ENCODE peak calls at places on chromosome 16, in ten cellular contexts. G is GM03348; C is stimulated activated CD4-positive, alpha-beta T cell treated with anti-CD3 and anti-CD28 coated beads, Interleukin-1b, Interleukin-23, amount 100 ng/mL, for 1 hour; F is prostate gland; M is GM12865; W is germinal center; Z is M059J; K is stomach; T is GM04503; Q is activated naive CD8-positive, alpha-beta T cell treated with anti-CD3 and anti-CD28 coated beads for 36 hours. S is an unnamed sample.

GRCh38 chr16:17555176-17555575 is 84.4 kb upstream of the XYLT1 start:
- DNase-seq in G (peak), C (no peak), F (no peak), M (peak), W (no peak), Z (peak), K (no peak), T (peak), Q (no peak), S (no peak)

GRCh38 chr16:6375471-6376075 is 957.1 kb upstream of the RBFOX1 start:
- DNase-seq in G (no peak), C (no peak), F (no peak), M (no peak), W (no peak), Z (no peak), K (no peak), T (no peak), Q (no peak), S (no peak)

GRCh38 chr16:78792952-78793351 is 693.5 kb downstream of the WWOX start:
- DNase-seq in G (no peak), C (no peak), F (no peak), M (no peak), W (no peak), Z (no peak), K (no peak), T (no peak), Q (no peak), S (no peak)

GRCh38 chr16:55426865-55427484 is 52.0 kb upstream of the MMP2 start:
- DNase-seq in G (no peak), C (no peak), F (no peak), M (no peak), W (no peak), Z (no peak), K (no peak), T (no peak), Q (no peak), S (no peak)

GRCh38 chr16:3938471-3938842 is 57.9 kb upstream of the CREBBP start:
- DNase-seq in G (no peak), C (no peak), F (no peak), M (no peak), W (no peak), Z (no peak), K (no peak), T (no peak), Q (no peak), S (no peak)

GRCh38 chr16:22214893-22215292 is 8.8 kb downstream of the EEF2K start:
- DNase-seq in G (no peak), C (no peak), F (no peak), M (no peak), W (no peak), Z (no peak), K (no peak), T (no peak), Q (no peak), S (no peak)

GRCh38 chr16:64363039-64363438 is 758.8 kb downstream of the CDH11 start:
- DNase-seq in G (no peak), C (no peak), F (no peak), M (no peak), W (no peak), Z (no peak), K (no peak), T (no peak), Q (no peak), S (no peak)

GRCh38 chr16:66903544-66904427 is 14.9 kb downstream of the CDH16 start:
- DNase-seq in G (no peak), C (no peak), F (no peak), M (no peak), W (no peak), Z (no peak), K (peak), T (no peak), Q (no peak), S (no peak)

GRCh38 chr16:84795338-84796053 is 24.3 kb upstream of the CRISPLD2 start:
- DNase-seq in G (peak), C (no peak), F (no peak), M (no peak), W (no peak), Z (peak), K (peak), T (peak), Q (no peak), S (peak)

GRCh38 chr16:4624827-4625616 is 396 bp downstream of the MGRN1 start:
- DNase-seq in G (peak), C (peak), F (no peak), M (peak), W (peak), Z (peak), K (peak), T (no peak), Q (peak), S (peak)

S was measured in body of pancreas.